ENCODE peak calls at places on chromosomes 3 and 15, in seven cellular contexts. P is trophoblast cell, T is transverse colon, A is body of pancreas, O is right atrium auricular region, H is kidney, G is stomach. C is an unnamed sample. For H3K4me1, the result is how much of the 10 kb centered on the place peaks cover.

GRCh38 chr3:52001443-52001974 is 5.8 kb upstream of the RPL29 start:
- DNase-seq in P (peak), T (peak), A (peak), O (peak), H (peak), G (peak), C (no peak)

GRCh38 chr3:169354774-169355501 is 308.6 kb downstream of the MECOM start:
- DNase-seq in P (no peak), T (no peak), A (no peak), O (no peak), H (no peak), G (no peak), C (no peak)

GRCh38 chr15:68387288-68388143 is 44.4 kb downstream of the ITGA11 start:
- DNase-seq in P (no peak), T (no peak), A (peak), O (peak), H (no peak), G (peak), C (peak)

GRCh38 chr15:47750030-47750739 is 32.9 kb downstream of the SEMA6D start:
- DNase-seq in P (peak), T (no peak), A (no peak), O (no peak), H (no peak), G (no peak), C (no peak)

GRCh38 chr15:89680282-89680873 is 1.2 kb upstream of the PLIN1 start:
- DNase-seq in P (no peak), T (peak), A (peak), O (peak), H (no peak), G (peak), C (no peak)

GRCh38 chr3:139534992-139535879 is 4.3 kb downstream of the RBP1 start:
- DNase-seq in P (no peak), T (no peak), A (peak), O (peak), H (peak), G (peak), C (no peak)

GRCh38 chr3:14477311-14477935 is 62.7 kb downstream of the GRIP2 start:
- DNase-seq in P (peak), T (no peak), A (no peak), O (no peak), H (peak), G (no peak), C (no peak)

GRCh38 chr15:55737373-55737772 is 5.6 kb downstream of the PRTG start:
- DNase-seq in P (peak), T (no peak), A (no peak), O (no peak), H (no peak), G (no peak), C (no peak)

GRCh38 chr15:67715166-67715565 is 110.1 kb upstream of the SKOR1 start:
- DNase-seq in P (no peak), T (no peak), A (no peak), O (no peak), H (no peak), G (no peak), C (no peak)

GRCh38 chr3:6600237-6600636 is 260.7 kb upstream of the GRM7 start:
- DNase-seq in P (no peak), T (no peak), A (no peak), O (no peak), H (no peak), G (no peak), C (no peak)

GRCh38 chr3:27089063-27089462 is 280.1 kb downstream of the NEK10 start:
- DNase-seq in P (no peak), T (peak), A (no peak), O (no peak), H (no peak), G (no peak), C (no peak)

GRCh38 chr3:64316971-64317370 is 91.7 kb upstream of the PRICKLE2 start:
- DNase-seq in P (peak), T (no peak), A (no peak), O (no peak), H (no peak), G (no peak), C (no peak)

GRCh38 chr15:96720656-96721055 is 390.2 kb downstream of the NR2F2 start:
- DNase-seq in P (no peak), T (no peak), A (no peak), O (no peak), H (no peak), G (no peak), C (no peak)

GRCh38 chr15:65663521-65663920 is 41.8 kb downstream of the SLC24A1 start:
- DNase-seq in P (no peak), T (no peak), A (no peak), O (no peak), H (no peak), G (no peak), C (no peak)

GRCh38 chr3:136305879-136306278 is 55.7 kb downstream of the PCCB start:
- DNase-seq in P (peak), T (no peak), A (no peak), O (no peak), H (no peak), G (no peak), C (no peak)

GRCh38 chr3:172177046-172177445 is 137.7 kb downstream of the FNDC3B start:
- DNase-seq in P (no peak), T (no peak), A (no peak), O (no peak), H (no peak), G (no peak), C (no peak)

GRCh38 chr15:83692820-83693581 is 39.1 kb downstream of the ADAMTSL3 start:
- DNase-seq in P (no peak), T (no peak), A (no peak), O (no peak), H (no peak), G (no peak), C (no peak)

GRCh38 chr3:22029480-22029879 is 278.5 kb upstream of the ZNF385D start:
- DNase-seq in P (no peak), T (no peak), A (no peak), O (no peak), H (no peak), G (no peak), C (no peak)

GRCh38 chr3:47340866-47341265 is 40.0 kb upstream of the PTPN23 start:
- DNase-seq in P (no peak), T (no peak), A (no peak), O (no peak), H (no peak), G (no peak), C (no peak)

GRCh38 chr15:96342611-96343528 is 12.4 kb downstream of the NR2F2 start:
- DNase-seq in P (no peak), T (no peak), A (no peak), O (peak), H (peak), G (no peak), C (no peak)

GRCh38 chr15:33968224-33968623 is at the start of gene CHRM5:
- DNase-seq in P (peak), T (no peak), A (no peak), O (no peak), H (no peak), G (no peak), C (no peak)

GRCh38 chr3:170815340-170815739 is 54.7 kb downstream of the RPL22L1 start:
- DNase-seq in P (peak), T (peak), A (peak), O (no peak), H (no peak), G (peak), C (no peak)

GRCh38 chr15:43769584-43770228 is 7.1 kb downstream of the ELL3 start:
- DNase-seq in P (peak), T (peak), A (peak), O (peak), H (no peak), G (peak), C (no peak)

GRCh38 chr3:172021165-172021564 is 18.2 kb upstream of the FNDC3B start:
- DNase-seq in P (no peak), T (no peak), A (no peak), O (no peak), H (no peak), G (no peak), C (no peak)

GRCh38 chr3:181700168-181701087 is 11.3 kb upstream of the SOX2 start:
- DNase-seq in P (peak), T (peak), A (peak), O (no peak), H (no peak), G (peak), C (no peak)

GRCh38 chr15:38695249-38696119 is 130.9 kb upstream of the RASGRP1 start:
- DNase-seq in P (no peak), T (no peak), A (no peak), O (no peak), H (no peak), G (no peak), C (no peak)

GRCh38 chr3:157405457-157405856 is 31.2 kb upstream of the PTX3 start:
- DNase-seq in P (no peak), T (no peak), A (no peak), O (no peak), H (no peak), G (no peak), C (no peak)

GRCh38 chr3:194053136-194053535 is 82.8 kb upstream of the HES1 start:
- DNase-seq in P (no peak), T (no peak), A (no peak), O (no peak), H (no peak), G (no peak), C (no peak)

GRCh38 chr15:68789921-68790575 is 30.6 kb downstream of the ANP32A start:
- DNase-seq in P (peak), T (no peak), A (peak), O (no peak), H (no peak), G (no peak), C (no peak)

GRCh38 chr3:153246805-153247204 is 84.8 kb downstream of the RAP2B start:
- DNase-seq in P (peak), T (no peak), A (no peak), O (no peak), H (no peak), G (no peak), C (no peak)

GRCh38 chr15:89192771-89193170 is 28.6 kb downstream of the RLBP1 start:
- DNase-seq in P (no peak), T (no peak), A (no peak), O (no peak), H (no peak), G (no peak), C (no peak)

GRCh38 chr15:82540984-82541431 is 751 bp upstream of the RPS17 start:
- DNase-seq in P (no peak), T (peak), A (peak), O (no peak), H (peak), G (no peak), C (no peak)

GRCh38 chr3:101617478-101617877 is 43.5 kb downstream of the PCNP start:
- DNase-seq in P (no peak), T (no peak), A (no peak), O (peak), H (no peak), G (no peak), C (no peak)
- H3K4me1 ChIP-seq in P (under half), T (under half), A (under half), O (under half), H (under half), G (under half), C (under half)

GRCh38 chr3:5195605-5196004 is 8.1 kb downstream of the EDEM1 start:
- DNase-seq in P (peak), T (no peak), A (no peak), O (no peak), H (no peak), G (no peak), C (no peak)

GRCh38 chr3:5192568-5193319 is 5.2 kb downstream of the EDEM1 start:
- DNase-seq in P (peak), T (no peak), A (no peak), O (no peak), H (no peak), G (no peak), C (no peak)

GRCh38 chr3:5191555-5192304 is 4.2 kb downstream of the EDEM1 start:
- DNase-seq in P (no peak), T (no peak), A (no peak), O (no peak), H (no peak), G (no peak), C (no peak)

GRCh38 chr3:5194801-5195509 is 7.4 kb downstream of the EDEM1 start:
- DNase-seq in P (peak), T (no peak), A (peak), O (no peak), H (no peak), G (no peak), C (no peak)

DNA sequence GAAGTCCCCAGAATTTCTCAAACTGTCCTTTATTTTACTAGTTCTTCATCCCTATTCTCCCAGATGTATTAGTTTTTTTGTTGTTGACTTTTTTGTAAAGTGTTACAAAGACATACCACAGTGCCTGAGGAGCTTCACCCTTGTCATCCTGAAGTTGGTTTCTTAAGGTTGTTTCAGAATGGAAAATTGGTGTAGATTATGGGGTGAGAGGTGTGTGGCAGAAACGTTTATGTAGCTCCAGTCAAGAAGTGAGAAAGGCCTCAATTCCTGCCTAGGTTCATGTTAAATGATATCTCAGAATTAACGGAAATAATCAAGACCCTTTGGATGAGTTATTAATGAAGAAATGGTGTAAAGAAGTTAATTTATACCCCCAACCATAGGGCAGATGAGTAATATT is 6.8 kb downstream of the EDEM1 start:
- DNase-seq in P (no peak), T (no peak), A (no peak), O (no peak), H (no peak), G (no peak), C (no peak)
- H3K4me1 ChIP-seq in P (under half), T (under half), A (half or more), O (under half), H (under half), G (half or more), C (half or more)

DNA sequence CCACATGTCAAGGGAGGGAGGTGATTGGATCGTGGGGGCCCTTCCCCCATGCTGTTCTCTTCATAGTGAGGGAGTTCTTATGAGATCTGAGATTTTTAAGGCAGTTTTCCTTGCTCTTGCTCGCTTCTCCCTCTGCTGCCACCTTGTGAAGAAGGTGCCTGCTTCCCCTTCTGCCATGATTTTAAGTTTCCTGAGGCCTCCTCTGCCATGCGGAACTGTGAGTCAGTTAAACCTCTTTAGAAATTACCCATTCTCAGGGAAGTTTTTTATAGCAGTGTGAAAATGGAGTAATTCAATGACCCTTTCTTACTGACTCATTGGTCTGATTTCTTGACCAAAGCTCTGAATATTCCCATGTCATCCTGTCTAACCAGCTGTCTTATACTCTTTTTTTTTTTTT is 484.4 kb upstream of the TPRG1 start:
- DNase-seq in P (peak), T (no peak), A (no peak), O (no peak), H (no peak), G (no peak), C (no peak)
- H3K4me1 ChIP-seq in P (under half), T (under half), A (under half), O (half or more), H (under half), G (half or more), C (under half)

DNA sequence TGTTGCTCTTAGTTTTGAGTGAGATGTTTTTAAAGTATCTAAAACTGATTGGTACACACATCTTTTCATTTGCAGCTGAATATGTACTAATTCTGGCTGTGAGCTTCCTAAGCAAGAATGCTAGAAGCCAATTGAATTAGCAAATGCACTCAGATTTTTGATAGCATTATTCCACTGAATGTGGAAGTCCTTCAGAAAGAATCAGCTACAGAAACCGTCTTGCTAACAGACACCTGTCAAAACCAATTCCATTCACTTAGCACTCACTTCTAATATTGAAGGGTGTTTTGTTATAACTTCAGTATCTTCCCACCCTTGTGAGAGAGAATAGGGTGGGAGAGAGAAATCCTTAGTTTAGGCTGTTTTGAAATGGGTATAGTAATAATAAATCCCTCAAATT is 317.7 kb downstream of the IL5RA start:
- DNase-seq in P (no peak), T (no peak), A (no peak), O (no peak), H (no peak), G (no peak), C (no peak)
- H3K4me1 ChIP-seq in P (under half), T (under half), A (under half), O (under half), H (under half), G (under half), C (under half)

GRCh38 chr15:101211897-101212296 is 40.0 kb downstream of the CHSY1 start:
- DNase-seq in P (no peak), T (no peak), A (no peak), O (no peak), H (no peak), G (no peak), C (no peak)
- H3K4me1 ChIP-seq in P (under half), T (under half), A (under half), O (half or more), H (under half), G (half or more), C (half or more)